ENCODE peak calls at places on chromosomes 2 and 18, in eight cellular contexts. J is Daoy; A is stimulated activated CD4-positive, alpha-beta T cell treated with anti-CD3 and anti-CD28 coated beads, Interleukin-4, amount 100 ng/mL, for 1 hour; W is AG08396; P is ovary; K is WERI-Rb-1; E is uterus; H is stimulated activated naive CD8-positive, alpha-beta T cell treated with anti-CD3 and anti-CD28 coated beads, Interleukin-15, Interleukin-2, amounts not matched to agents 100 U/mL and 50 U/mL, for 24 hours. B is an unnamed sample.

GRCh38 chr2:240403358-240404104 is 31.9 kb upstream of the GPC1 start:
- DNase-seq in J (no peak), A (no peak), W (no peak), P (no peak), K (no peak), E (no peak), H (peak), B (no peak)

GRCh38 chr2:105917688-105918087 is 173.0 kb downstream of the NCK2 start:
- DNase-seq in J (no peak), A (no peak), W (no peak), P (no peak), K (no peak), E (no peak), H (no peak), B (no peak)

GRCh38 chr2:134245340-134245984 is 8.4 kb upstream of the MGAT5 start:
- DNase-seq in J (peak), A (peak), W (no peak), P (peak), K (peak), E (peak), H (peak), B (peak)

GRCh38 chr2:64654993-64655666 is 1.4 kb upstream of the SERTAD2 start:
- DNase-seq in J (no peak), A (peak), W (peak), P (no peak), K (no peak), E (no peak), H (peak), B (peak)

GRCh38 chr2:79887747-79888374 is 375.0 kb downstream of the CTNNA2 start:
- DNase-seq in J (peak), A (no peak), W (peak), P (no peak), K (peak), E (no peak), H (peak), B (peak)

GRCh38 chr2:224319756-224320155 is 82.2 kb downstream of the FAM124B start:
- DNase-seq in J (no peak), A (no peak), W (no peak), P (no peak), K (no peak), E (no peak), H (no peak), B (no peak)

GRCh38 chr2:217939220-217939619 is 63.6 kb downstream of the TNS1 start:
- DNase-seq in J (no peak), A (no peak), W (no peak), P (no peak), K (no peak), E (no peak), H (no peak), B (no peak)

GRCh38 chr2:26048791-26049190 is 14.9 kb downstream of the RAB10 start:
- DNase-seq in J (no peak), A (no peak), W (no peak), P (no peak), K (no peak), E (no peak), H (no peak), B (no peak)

GRCh38 chr2:67561411-67561965 is 164.4 kb downstream of the ETAA1 start:
- DNase-seq in J (peak), A (no peak), W (peak), P (no peak), K (no peak), E (peak), H (no peak), B (peak)

GRCh38 chr2:55109219-55109891 is 59.1 kb upstream of the RTN4 start:
- DNase-seq in J (peak), A (no peak), W (no peak), P (no peak), K (peak), E (no peak), H (no peak), B (peak)

GRCh38 chr18:22230403-22231042 is 61.1 kb downstream of the GATA6 start:
- DNase-seq in J (peak), A (no peak), W (no peak), P (no peak), K (no peak), E (no peak), H (no peak), B (peak)

GRCh38 chr2:96870631-96871255 is 863 bp upstream of the SEMA4C start:
- DNase-seq in J (peak), A (peak), W (no peak), P (peak), K (peak), E (peak), H (peak), B (no peak)

GRCh38 chr2:72138921-72139381 is 8.7 kb downstream of the CYP26B1 start:
- DNase-seq in J (no peak), A (no peak), W (no peak), P (no peak), K (peak), E (no peak), H (no peak), B (no peak)

GRCh38 chr2:96549967-96550786 is 13.6 kb downstream of the ARID5A start:
- DNase-seq in J (no peak), A (no peak), W (no peak), P (peak), K (peak), E (no peak), H (no peak), B (no peak)

GRCh38 chr2:239533917-239534316 is 133.1 kb upstream of the HDAC4 start:
- DNase-seq in J (no peak), A (no peak), W (no peak), P (peak), K (no peak), E (peak), H (no peak), B (no peak)

GRCh38 chr2:186540971-186541370 is 48.9 kb upstream of the ITGAV start:
- DNase-seq in J (no peak), A (no peak), W (no peak), P (no peak), K (no peak), E (no peak), H (no peak), B (no peak)

GRCh38 chr18:77102246-77103040 is 30.1 kb downstream of the MBP start:
- DNase-seq in J (peak), A (no peak), W (peak), P (no peak), K (no peak), E (no peak), H (peak), B (peak)

GRCh38 chr2:127226132-127226519 is 6.0 kb upstream of the CYP27C1 start:
- DNase-seq in J (peak), A (no peak), W (no peak), P (no peak), K (no peak), E (no peak), H (no peak), B (no peak)

GRCh38 chr2:175022923-175023322 is 17.7 kb upstream of the CHN1 start:
- DNase-seq in J (no peak), A (no peak), W (no peak), P (no peak), K (no peak), E (no peak), H (no peak), B (no peak)

GRCh38 chr2:32947484-32948143 is 861 bp downstream of the LTBP1 start:
- DNase-seq in J (peak), A (peak), W (peak), P (peak), K (peak), E (peak), H (peak), B (no peak)

GRCh38 chr2:134367915-134368911 is 114.3 kb downstream of the MGAT5 start:
- DNase-seq in J (peak), A (no peak), W (no peak), P (no peak), K (no peak), E (no peak), H (no peak), B (no peak)

GRCh38 chr18:74255022-74255658 is 36.6 kb downstream of the CYB5A start:
- DNase-seq in J (no peak), A (no peak), W (no peak), P (no peak), K (no peak), E (no peak), H (no peak), B (no peak)

GRCh38 chr2:164314148-164314547 is 307.1 kb downstream of the GRB14 start:
- DNase-seq in J (no peak), A (no peak), W (peak), P (no peak), K (peak), E (no peak), H (no peak), B (peak)

GRCh38 chr18:7084766-7085080 is 32.9 kb downstream of the LAMA1 start:
- DNase-seq in J (no peak), A (no peak), W (peak), P (no peak), K (no peak), E (no peak), H (no peak), B (peak)

GRCh38 chr2:100399714-100400113 is 17.8 kb downstream of the CHST10 start:
- DNase-seq in J (no peak), A (no peak), W (no peak), P (no peak), K (no peak), E (no peak), H (no peak), B (no peak)